ENCODE peak calls at places on chromosomes 13 and 19, in eight cellular contexts. N is stimulated activated CD4-positive, alpha-beta T cell treated with anti-CD3 and anti-CD28 coated beads, Interleukin-2, amount 100 ng/mL, for 48 hours; W is activated CD8-positive, alpha-beta T cell treated with anti-CD3 and anti-CD28 coated beads, Interleukin-2, amount 10 ng/mL, durations not matched to agents 7 days and 5 days; T is T-helper 1 cell; F is neural crest cell; K is OCI-LY7; E is nucleus accumbens; Q is CD8-positive, alpha-beta T cell. S is an unnamed sample.

GRCh38 chr13:42486711-42487198 is 87.2 kb upstream of the TNFSF11 start:
- DNase-seq in N (no peak), W (no peak), T (no peak), F (no peak), K (no peak), E (no peak), Q (no peak), S (no peak)

GRCh38 chr19:33686687-33687541 is 65.2 kb downstream of the CHST8 start:
- DNase-seq in N (no peak), W (no peak), T (no peak), F (no peak), K (no peak), E (no peak), Q (no peak), S (no peak)

GRCh38 chr13:67048793-67049150 is 181.4 kb downstream of the PCDH9 start:
- DNase-seq in N (no peak), W (no peak), T (no peak), F (no peak), K (no peak), E (no peak), Q (no peak), S (no peak)

GRCh38 chr13:20714161-20714560 is 10.7 kb downstream of the IL17D start:
- DNase-seq in N (no peak), W (no peak), T (no peak), F (no peak), K (no peak), E (no peak), Q (no peak), S (no peak)

GRCh38 chr19:33622505-33622808 is 704 bp downstream of the CHST8 start:
- DNase-seq in N (no peak), W (no peak), T (no peak), F (no peak), K (no peak), E (no peak), Q (no peak), S (no peak)

GRCh38 chr13:42422681-42423080 is 150.7 kb downstream of the AKAP11 start:
- DNase-seq in N (no peak), W (no peak), T (no peak), F (no peak), K (no peak), E (no peak), Q (no peak), S (no peak)

GRCh38 chr13:59750860-59751259 is 412.9 kb downstream of the DIAPH3 start:
- DNase-seq in N (no peak), W (no peak), T (no peak), F (peak), K (no peak), E (peak), Q (no peak), S (no peak)

GRCh38 chr13:105665284-105665683 is 870.2 kb downstream of the EFNB2 start:
- DNase-seq in N (no peak), W (no peak), T (no peak), F (no peak), K (no peak), E (no peak), Q (no peak), S (no peak)

GRCh38 chr19:31992750-31993149 is 352.7 kb upstream of the ZNF507 start:
- DNase-seq in N (no peak), W (no peak), T (no peak), F (no peak), K (no peak), E (no peak), Q (no peak), S (no peak)

GRCh38 chr13:113421673-113422270 is 31.5 kb downstream of the ADPRHL1 start:
- DNase-seq in N (no peak), W (no peak), T (no peak), F (no peak), K (no peak), E (no peak), Q (no peak), S (no peak)

GRCh38 chr13:87999791-88000190 is 328.6 kb downstream of the SLITRK5 start:
- DNase-seq in N (no peak), W (no peak), T (no peak), F (no peak), K (peak), E (no peak), Q (no peak), S (peak)

GRCh38 chr13:74026753-74027152 is 107.5 kb downstream of the KLF12 start:
- DNase-seq in N (peak), W (peak), T (peak), F (no peak), K (peak), E (no peak), Q (peak), S (peak)

S was measured in Jurkat, Clone E6-1.